ENCODE peak calls at places on chromosomes 5 and 9, in five cellular contexts. R is activated CD4-positive, alpha-beta memory T cell treated with anti-CD3 and anti-CD28 coated beads, Interleukin-2, amount 10 ng/mL, durations not matched to agents 7 days and 5 days; G is upper lobe of right lung; E is RWPE1; Y is activated T-cell treated with anti-CD3 and anti-CD28 coated beads, Interleukin-2, amount 50 U/mL, for 48 hours. C is an unnamed sample.

GRCh38 chr5:149448831-149449714 is 70.0 kb upstream of the IL17B start:
- DNase-seq in G (no peak), R (no peak), Y (no peak), E (no peak), C (no peak)

GRCh38 chr9:121233906-121234901 is 32.5 kb upstream of the RAB14 start:
- DNase-seq in G (no peak), E (peak), R (no peak), Y (no peak), C (peak)

GRCh38 chr5:16970826-16971225 is 34.7 kb upstream of the MYO10 start:
- DNase-seq in E (no peak), R (no peak), Y (no peak), G (no peak), C (no peak)

GRCh38 chr5:35162848-35163770 is 67.2 kb downstream of the PRLR start:
- DNase-seq in R (no peak), E (no peak), G (no peak), Y (no peak), C (no peak)

GRCh38 chr5:143923634-143924265 is 111.8 kb downstream of the HMHB1 start:
- DNase-seq in E (peak), Y (no peak), R (no peak), G (no peak), C (peak)

GRCh38 chr5:62134811-62135210 is 171.2 kb upstream of the KIF2A start:
- DNase-seq in R (no peak), E (no peak), Y (no peak), G (no peak), C (no peak)

GRCh38 chr9:76756273-76756650 is 8.0 kb upstream of the PCA3 start:
- DNase-seq in Y (no peak), R (no peak), E (peak), G (no peak), C (peak)

GRCh38 chr5:1524799-1525623 is 1.3 kb upstream of the LPCAT1 start:
- DNase-seq in R (no peak), Y (peak), E (no peak), G (peak), C (no peak)

GRCh38 chr5:69504036-69504435 is 11.4 kb downstream of the OCLN start:
- DNase-seq in Y (no peak), G (no peak), R (no peak), E (no peak), C (no peak)

GRCh38 chr9:110626109-110626829 is 42.3 kb upstream of the MUSK start:
- DNase-seq in E (no peak), Y (peak), G (no peak), R (no peak), C (no peak)

GRCh38 chr9:14263707-14264483 is 50.0 kb downstream of the NFIB start:
- DNase-seq in R (no peak), Y (no peak), G (no peak), E (no peak), C (no peak)

GRCh38 chr5:1371602-1372342 is 26.9 kb upstream of the CLPTM1L start:
- DNase-seq in E (no peak), G (no peak), Y (no peak), R (no peak), C (no peak)

GRCh38 chr9:103183569-103184191 is 188.5 kb downstream of the CYLC2 start:
- DNase-seq in Y (no peak), G (no peak), E (peak), R (no peak), C (no peak)

GRCh38 chr5:69189162-69190086 is at the start of gene CENPH:
- DNase-seq in E (peak), R (peak), G (peak), Y (peak), C (peak)

GRCh38 chr5:171629221-171630005 is 156.2 kb upstream of the SMIM23 start:
- DNase-seq in G (no peak), Y (no peak), E (no peak), R (no peak), C (no peak)

GRCh38 chr5:55402199-55402598 is 94.4 kb downstream of the MTREX start:
- DNase-seq in G (no peak), R (no peak), E (no peak), Y (no peak), C (peak)

GRCh38 chr9:35342221-35342620 is 147.7 kb upstream of the RUSC2 start:
- DNase-seq in G (no peak), R (no peak), Y (no peak), E (no peak), C (no peak)

GRCh38 chr5:149425729-149426128 is 46.6 kb upstream of the IL17B start:
- DNase-seq in E (no peak), G (no peak), Y (no peak), R (no peak), C (no peak)

GRCh38 chr9:113963017-113963620 is 87.0 kb downstream of the ZNF618 start:
- DNase-seq in E (peak), R (peak), Y (peak), G (no peak), C (peak)

GRCh38 chr9:136856541-136857141 is 4.5 kb downstream of the MAMDC4 start:
- DNase-seq in E (no peak), Y (no peak), G (no peak), R (no peak), C (no peak)

GRCh38 chr5:177312649-177313181 is 1.0 kb upstream of the MXD3 start:
- DNase-seq in Y (peak), G (no peak), E (no peak), R (peak), C (no peak)

GRCh38 chr9:123772374-123772773 is 157.6 kb downstream of the DENND1A start:
- DNase-seq in G (no peak), R (no peak), Y (no peak), E (no peak), C (no peak)

GRCh38 chr9:33044677-33045282 is 19.7 kb downstream of the DNAJA1 start:
- DNase-seq in G (no peak), E (peak), R (no peak), Y (no peak), C (peak)

GRCh38 chr5:173781432-173781825 is 106.7 kb upstream of the CPEB4 start:
- DNase-seq in R (no peak), E (no peak), Y (no peak), G (no peak), C (no peak)

GRCh38 chr5:54329731-54330709 is 19.6 kb upstream of the ARL15 start:
- DNase-seq in Y (no peak), E (peak), R (no peak), G (no peak), C (peak)

GRCh38 chr5:111454198-111454606 is 58.1 kb downstream of the STARD4 start:
- DNase-seq in E (peak), G (no peak), Y (no peak), R (no peak), C (no peak)

GRCh38 chr9:137461663-137462395 is 2.7 kb upstream of the NSMF start:
- DNase-seq in R (peak), Y (peak), G (peak), E (peak), C (peak)

GRCh38 chr9:92480332-92480771 is 2.0 kb downstream of the ASPN start:
- DNase-seq in G (no peak), Y (no peak), R (no peak), E (no peak), C (no peak)

GRCh38 chr5:114176356-114176755 is 185.5 kb upstream of the KCNN2 start:
- DNase-seq in G (no peak), R (no peak), E (peak), Y (no peak), C (peak)

GRCh38 chr5:154967419-154968024 is 26.6 kb downstream of the MRPL22 start:
- DNase-seq in R (no peak), G (no peak), E (peak), Y (no peak), C (peak)

GRCh38 chr9:89522261-89522978 is 24.5 kb upstream of the SEMA4D start:
- DNase-seq in E (no peak), Y (peak), R (peak), G (no peak), C (peak)

GRCh38 chr9:113590991-113591898 is 127.7 kb downstream of the RGS3 start:
- DNase-seq in Y (peak), E (no peak), G (peak), R (peak), C (peak)

GRCh38 chr9:121820286-121821005 is 169.0 kb downstream of the DAB2IP start:
- DNase-seq in R (peak), Y (no peak), E (no peak), G (peak), C (no peak)

GRCh38 chr9:21796768-21797167 is 5.7 kb upstream of the MTAP start:
- DNase-seq in Y (no peak), G (no peak), E (no peak), R (no peak), C (peak)

GRCh38 chr5:34738381-34738780 is 82.3 kb downstream of the RAI14 start:
- DNase-seq in R (no peak), Y (no peak), E (no peak), G (no peak), C (no peak)

GRCh38 chr5:145689235-145689634 is 145.9 kb downstream of the PRELID2 start:
- DNase-seq in R (no peak), G (no peak), E (no peak), Y (no peak), C (no peak)

GRCh38 chr5:147482426-147483196 is 27.3 kb downstream of the DPYSL3 start:
- DNase-seq in G (no peak), R (no peak), E (no peak), Y (no peak), C (no peak)

GRCh38 chr5:172107606-172108005 is 80.4 kb downstream of the STK10 start:
- DNase-seq in G (no peak), Y (no peak), R (no peak), E (peak), C (peak)

GRCh38 chr5:142798099-142798768 is 28.1 kb downstream of the ARHGAP26 start:
- DNase-seq in G (no peak), Y (no peak), R (peak), E (no peak), C (peak)

GRCh38 chr5:44275908-44276307 is 113.3 kb downstream of the FGF10 start:
- DNase-seq in E (no peak), G (no peak), Y (no peak), R (no peak), C (no peak)